ENCODE peak calls at places on chromosomes 4 and X, in nine cellular contexts. One of them, this sample, is unnamed. For H3K4me1 and H3K27me3, the result is how much of the 10 kb centered on the place peaks cover.

GRCh38 chrX:110415440-110416167 is 57.0 kb downstream of the RTL9 start:
- DNase-seq in mammary epithelial cell: peak
- DNase-seq in stomach: no peak
- DNase-seq in HCT116: no peak
- DNase-seq in IMR-90: peak
- DNase-seq in psoas muscle: no peak
- DNase-seq in vagina: no peak
- DNase-seq in small intestine: no peak
- DNase-seq in left lung: no peak
- DNase-seq in this sample: no peak

GRCh38 chr4:149754526-149754925 is 61.1 kb downstream of the IQCM start:
- DNase-seq in psoas muscle: no peak
- DNase-seq in stomach: no peak
- DNase-seq in mammary epithelial cell: peak
- DNase-seq in vagina: no peak
- DNase-seq in HCT116: no peak
- DNase-seq in small intestine: no peak
- DNase-seq in IMR-90: peak
- DNase-seq in left lung: no peak
- DNase-seq in this sample: no peak

GRCh38 chrX:31658360-31658759 is 586.5 kb upstream of the FTHL17 start:
- DNase-seq in small intestine: peak
- DNase-seq in IMR-90: peak
- DNase-seq in mammary epithelial cell: no peak
- DNase-seq in stomach: no peak
- DNase-seq in vagina: no peak
- DNase-seq in HCT116: no peak
- DNase-seq in left lung: no peak
- DNase-seq in psoas muscle: no peak
- DNase-seq in this sample: no peak

GRCh38 chr4:155529197-155529596 is 137.5 kb upstream of the GUCY1A1 start:
- DNase-seq in vagina: no peak
- DNase-seq in IMR-90: no peak
- DNase-seq in HCT116: no peak
- DNase-seq in left lung: no peak
- DNase-seq in mammary epithelial cell: no peak
- DNase-seq in psoas muscle: no peak
- DNase-seq in stomach: no peak
- DNase-seq in small intestine: no peak
- DNase-seq in this sample: no peak

GRCh38 chr4:119080721-119081541 is 54.7 kb upstream of the MYOZ2 start:
- DNase-seq in IMR-90: no peak
- DNase-seq in HCT116: no peak
- DNase-seq in stomach: no peak
- DNase-seq in left lung: no peak
- DNase-seq in vagina: no peak
- DNase-seq in small intestine: peak
- DNase-seq in psoas muscle: no peak
- DNase-seq in mammary epithelial cell: no peak
- DNase-seq in this sample: no peak

GRCh38 chrX:9873952-9874351 is 87.7 kb downstream of the SHROOM2 start:
- DNase-seq in stomach: peak
- DNase-seq in IMR-90: peak
- DNase-seq in small intestine: peak
- DNase-seq in HCT116: peak
- DNase-seq in psoas muscle: no peak
- DNase-seq in mammary epithelial cell: no peak
- DNase-seq in left lung: no peak
- DNase-seq in vagina: no peak
- DNase-seq in this sample: peak

GRCh38 chrX:104335765-104336164 is 81.0 kb upstream of the ESX1 start:
- DNase-seq in psoas muscle: no peak
- DNase-seq in vagina: no peak
- DNase-seq in stomach: no peak
- DNase-seq in small intestine: no peak
- DNase-seq in left lung: no peak
- DNase-seq in IMR-90: peak
- DNase-seq in mammary epithelial cell: peak
- DNase-seq in HCT116: no peak
- DNase-seq in this sample: no peak

GRCh38 chr4:21034728-21035127 is 334.5 kb downstream of the PACRGL start:
- DNase-seq in HCT116: no peak
- DNase-seq in IMR-90: no peak
- DNase-seq in left lung: no peak
- DNase-seq in psoas muscle: no peak
- DNase-seq in small intestine: no peak
- DNase-seq in stomach: no peak
- DNase-seq in mammary epithelial cell: no peak
- DNase-seq in vagina: no peak
- DNase-seq in this sample: no peak

GRCh38 chr4:16227462-16227868 is 1.2 kb upstream of the TAPT1 start:
- DNase-seq in psoas muscle: peak
- DNase-seq in vagina: no peak
- DNase-seq in mammary epithelial cell: peak
- DNase-seq in HCT116: no peak
- DNase-seq in left lung: peak
- DNase-seq in stomach: peak
- DNase-seq in IMR-90: peak
- DNase-seq in small intestine: peak
- DNase-seq in this sample: no peak

GRCh38 chrX:65706041-65706828 is 38.8 kb downstream of the MSN start:
- DNase-seq in stomach: no peak
- DNase-seq in vagina: no peak
- DNase-seq in mammary epithelial cell: peak
- DNase-seq in HCT116: no peak
- DNase-seq in left lung: no peak
- DNase-seq in small intestine: no peak
- DNase-seq in psoas muscle: peak
- DNase-seq in IMR-90: peak
- DNase-seq in this sample: no peak

GRCh38 chrX:95764972-95765451 is 919.6 kb upstream of the DIAPH2 start:
- DNase-seq in psoas muscle: no peak
- DNase-seq in small intestine: peak
- DNase-seq in left lung: no peak
- DNase-seq in vagina: no peak
- DNase-seq in HCT116: no peak
- DNase-seq in IMR-90: peak
- DNase-seq in mammary epithelial cell: peak
- DNase-seq in stomach: no peak
- DNase-seq in this sample: no peak

GRCh38 chr4:48570646-48571220 is 80.7 kb downstream of the ZAR1 start:
- DNase-seq in IMR-90: peak
- DNase-seq in psoas muscle: no peak
- DNase-seq in mammary epithelial cell: peak
- DNase-seq in stomach: no peak
- DNase-seq in small intestine: no peak
- DNase-seq in HCT116: no peak
- DNase-seq in left lung: no peak
- DNase-seq in vagina: no peak
- DNase-seq in this sample: no peak

GRCh38 chr4:1763550-1764080 is 29.5 kb upstream of the FGFR3 start:
- DNase-seq in mammary epithelial cell: no peak
- DNase-seq in psoas muscle: no peak
- DNase-seq in HCT116: no peak
- DNase-seq in small intestine: no peak
- DNase-seq in stomach: peak
- DNase-seq in IMR-90: peak
- DNase-seq in left lung: no peak
- DNase-seq in vagina: no peak
- DNase-seq in this sample: no peak

GRCh38 chr4:142585411-142585810 is 260.7 kb downstream of the INPP4B start:
- DNase-seq in left lung: no peak
- DNase-seq in HCT116: no peak
- DNase-seq in IMR-90: peak
- DNase-seq in small intestine: no peak
- DNase-seq in psoas muscle: no peak
- DNase-seq in vagina: no peak
- DNase-seq in stomach: no peak
- DNase-seq in mammary epithelial cell: peak
- DNase-seq in this sample: no peak

GRCh38 chrX:806586-806985 is 176.0 kb downstream of the SHOX start:
- DNase-seq in stomach: no peak
- DNase-seq in vagina: peak
- DNase-seq in IMR-90: no peak
- DNase-seq in HCT116: no peak
- DNase-seq in psoas muscle: no peak
- DNase-seq in small intestine: no peak
- DNase-seq in left lung: no peak
- DNase-seq in mammary epithelial cell: no peak
- DNase-seq in this sample: no peak

GRCh38 chr4:4439782-4440181 is 52.9 kb downstream of the NSG1 start:
- DNase-seq in psoas muscle: no peak
- DNase-seq in HCT116: no peak
- DNase-seq in stomach: no peak
- DNase-seq in IMR-90: peak
- DNase-seq in mammary epithelial cell: no peak
- DNase-seq in small intestine: no peak
- DNase-seq in vagina: peak
- DNase-seq in left lung: no peak
- DNase-seq in this sample: no peak

GRCh38 chr4:152243890-152244595 is 291.8 kb downstream of the FBXW7 start:
- DNase-seq in mammary epithelial cell: no peak
- DNase-seq in small intestine: peak
- DNase-seq in IMR-90: no peak
- DNase-seq in left lung: no peak
- DNase-seq in vagina: no peak
- DNase-seq in psoas muscle: no peak
- DNase-seq in HCT116: no peak
- DNase-seq in stomach: no peak
- DNase-seq in this sample: no peak

GRCh38 chrX:13697976-13698375 is 9.0 kb downstream of the RAB9A start:
- DNase-seq in left lung: no peak
- DNase-seq in psoas muscle: no peak
- DNase-seq in mammary epithelial cell: no peak
- DNase-seq in IMR-90: no peak
- DNase-seq in vagina: no peak
- DNase-seq in stomach: no peak
- DNase-seq in small intestine: no peak
- DNase-seq in HCT116: no peak
- DNase-seq in this sample: no peak
- H3K4me1 ChIP-seq in left lung: half or more
- H3K4me1 ChIP-seq in psoas muscle: under half
- H3K4me1 ChIP-seq in mammary epithelial cell: under half
- H3K4me1 ChIP-seq in IMR-90: under half
- H3K4me1 ChIP-seq in vagina: half or more
- H3K4me1 ChIP-seq in stomach: half or more
- H3K4me1 ChIP-seq in small intestine: under half
- H3K4me1 ChIP-seq in HCT116: under half
- H3K4me1 ChIP-seq in this sample: under half

GRCh38 chrX:106728337-106728736 is 1.8 kb downstream of the RNF128 start:
- DNase-seq in stomach: no peak
- DNase-seq in mammary epithelial cell: no peak
- DNase-seq in psoas muscle: no peak
- DNase-seq in IMR-90: no peak
- DNase-seq in small intestine: peak
- DNase-seq in vagina: no peak
- DNase-seq in HCT116: no peak
- DNase-seq in left lung: no peak
- DNase-seq in this sample: no peak

GRCh38 chrX:106731590-106731989 is 5.1 kb downstream of the RNF128 start:
- DNase-seq in mammary epithelial cell: no peak
- DNase-seq in small intestine: no peak
- DNase-seq in psoas muscle: no peak
- DNase-seq in left lung: no peak
- DNase-seq in stomach: no peak
- DNase-seq in vagina: no peak
- DNase-seq in IMR-90: no peak
- DNase-seq in HCT116: no peak
- DNase-seq in this sample: no peak

GRCh38 chrX:106730385-106730784 is 3.9 kb downstream of the RNF128 start:
- DNase-seq in HCT116: no peak
- DNase-seq in vagina: no peak
- DNase-seq in IMR-90: peak
- DNase-seq in small intestine: peak
- DNase-seq in psoas muscle: no peak
- DNase-seq in mammary epithelial cell: no peak
- DNase-seq in stomach: no peak
- DNase-seq in left lung: no peak
- DNase-seq in this sample: no peak

GRCh38 chrX:106726485-106727437 is at the start of gene RNF128:
- DNase-seq in vagina: no peak
- DNase-seq in HCT116: peak
- DNase-seq in psoas muscle: peak
- DNase-seq in left lung: peak
- DNase-seq in IMR-90: peak
- DNase-seq in small intestine: peak
- DNase-seq in stomach: peak
- DNase-seq in mammary epithelial cell: peak
- DNase-seq in this sample: no peak
- H3K27me3 ChIP-seq in vagina: under half
- H3K27me3 ChIP-seq in HCT116: under half
- H3K27me3 ChIP-seq in psoas muscle: under half
- H3K27me3 ChIP-seq in left lung: under half
- H3K27me3 ChIP-seq in IMR-90: under half
- H3K27me3 ChIP-seq in small intestine: under half
- H3K27me3 ChIP-seq in stomach: under half
- H3K27me3 ChIP-seq in mammary epithelial cell: under half
- H3K27me3 ChIP-seq in this sample: under half

DNA sequence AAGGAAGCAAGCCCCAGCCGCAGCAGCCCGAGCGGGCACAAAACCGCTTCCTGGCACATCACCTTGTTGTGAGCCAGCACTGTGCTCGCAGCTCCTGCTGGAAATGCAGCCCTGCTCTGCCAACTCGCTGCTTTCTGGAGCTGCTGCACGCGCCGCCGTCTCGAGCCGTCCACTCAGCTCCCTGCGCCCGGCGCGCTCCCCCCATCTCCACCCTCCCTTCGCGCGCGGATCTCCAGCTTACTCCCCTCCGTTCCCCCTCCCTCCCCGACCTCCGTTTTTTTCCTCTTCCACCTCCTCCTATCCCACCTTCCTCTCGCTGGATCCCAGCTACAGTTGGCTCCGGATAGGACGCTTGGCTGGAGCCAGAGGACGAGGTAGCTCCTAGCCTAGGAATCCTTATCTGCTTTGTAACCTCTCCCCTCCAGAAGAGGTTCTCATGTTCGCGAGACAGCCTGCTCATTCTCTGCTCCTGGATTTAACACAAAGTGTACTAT is at the start of gene SPOCK3:
- DNase-seq in IMR-90: no peak
- DNase-seq in stomach: peak
- DNase-seq in small intestine: no peak
- DNase-seq in mammary epithelial cell: peak
- DNase-seq in vagina: no peak
- DNase-seq in psoas muscle: peak
- DNase-seq in left lung: peak
- DNase-seq in HCT116: peak
- DNase-seq in this sample: peak
- H3K4me3 ChIP-seq in IMR-90: peak
- H3K4me3 ChIP-seq in stomach: peak
- H3K4me3 ChIP-seq in small intestine: no peak
- H3K4me3 ChIP-seq in mammary epithelial cell: peak
- H3K4me3 ChIP-seq in vagina: peak
- H3K4me3 ChIP-seq in psoas muscle: peak
- H3K4me3 ChIP-seq in left lung: peak
- H3K4me3 ChIP-seq in HCT116: peak
- H3K4me3 ChIP-seq in this sample: no peak

DNA sequence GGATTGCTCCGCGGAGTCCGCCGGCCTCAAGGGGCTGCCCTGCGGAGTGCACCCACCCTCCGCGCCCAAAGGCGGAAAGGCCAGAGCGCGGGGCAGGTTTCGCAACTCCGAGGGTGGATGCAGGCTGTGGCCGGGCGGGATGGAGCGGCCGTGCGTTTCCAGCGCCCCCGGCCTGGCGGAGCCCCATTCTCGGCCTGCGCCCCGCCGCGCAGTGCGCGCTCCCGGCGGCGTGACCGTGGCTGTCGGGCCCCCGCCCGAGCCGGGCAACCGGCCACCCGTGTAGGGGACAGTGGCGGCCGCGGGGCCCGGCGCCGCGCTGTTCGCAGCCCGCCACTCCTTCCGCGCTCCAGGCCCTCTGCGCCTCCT is 331 bp downstream of the SETD7 start:
- DNase-seq in HCT116: no peak
- DNase-seq in small intestine: peak
- DNase-seq in mammary epithelial cell: no peak
- DNase-seq in vagina: no peak
- DNase-seq in IMR-90: no peak
- DNase-seq in psoas muscle: peak
- DNase-seq in left lung: no peak
- DNase-seq in stomach: peak
- DNase-seq in this sample: no peak
- H3K4me1 ChIP-seq in HCT116: under half
- H3K4me1 ChIP-seq in small intestine: under half
- H3K4me1 ChIP-seq in mammary epithelial cell: under half
- H3K4me1 ChIP-seq in vagina: half or more
- H3K4me1 ChIP-seq in IMR-90: under half
- H3K4me1 ChIP-seq in psoas muscle: under half
- H3K4me1 ChIP-seq in left lung: half or more
- H3K4me1 ChIP-seq in stomach: half or more
- H3K4me1 ChIP-seq in this sample: half or more